ENCODE peak calls at places on chromosomes 4 and X, in seven cellular contexts. D, Q, G, A, E, R and N are unnamed samples.

GRCh38 chr4:143438710-143439109 is 74.8 kb upstream of the SMARCA5 start:
- DNase-seq in D (no peak), Q (peak), G (no peak), A (no peak), E (no peak), R (no peak), N (no peak)

GRCh38 chrX:96004386-96004785 is 680.3 kb upstream of the DIAPH2 start:
- DNase-seq in D (no peak), Q (no peak), G (no peak), A (no peak), E (peak), R (no peak), N (peak)

GRCh38 chr4:177448850-177449249 is 6.6 kb upstream of the AGA start:
- DNase-seq in D (no peak), Q (no peak), G (no peak), A (no peak), E (peak), R (no peak), N (peak)

GRCh38 chrX:107562482-107562881 is 65.8 kb upstream of the PRPS1 start:
- DNase-seq in D (no peak), Q (peak), G (no peak), A (no peak), E (peak), R (no peak), N (peak)

GRCh38 chr4:90028460-90028859 is 98.7 kb upstream of the CCSER1 start:
- DNase-seq in D (no peak), Q (no peak), G (no peak), A (no peak), E (no peak), R (no peak), N (no peak)

GRCh38 chr4:87144346-87144745 is 76.1 kb downstream of the KLHL8 start:
- DNase-seq in D (no peak), Q (no peak), G (no peak), A (no peak), E (no peak), R (no peak), N (no peak)

GRCh38 chr4:119314356-119314755 is 7.6 kb downstream of the FABP2 start:
- DNase-seq in D (no peak), Q (peak), G (no peak), A (no peak), E (peak), R (peak), N (peak)

GRCh38 chr4:82898322-82899243 is 2.0 kb upstream of the THAP9 start:
- DNase-seq in D (no peak), Q (peak), G (no peak), A (peak), E (peak), R (no peak), N (peak)

GRCh38 chr4:150418757-150419410 is 163.1 kb upstream of the MAB21L2 start:
- DNase-seq in D (no peak), Q (no peak), G (no peak), A (no peak), E (no peak), R (no peak), N (no peak)

GRCh38 chr4:153530284-153530995 is 64.3 kb downstream of the TMEM131L start:
- DNase-seq in D (peak), Q (no peak), G (no peak), A (no peak), E (no peak), R (no peak), N (no peak)

GRCh38 chrX:116204947-116205346 is 34.4 kb downstream of the AGTR2 start:
- DNase-seq in D (no peak), Q (no peak), G (no peak), A (no peak), E (peak), R (peak), N (no peak)

GRCh38 chr4:153113838-153114105 is 90.5 kb upstream of the TRIM2 start:
- DNase-seq in D (no peak), Q (no peak), G (no peak), A (no peak), E (no peak), R (no peak), N (no peak)

GRCh38 chr4:955931-956381 is 17.4 kb downstream of the DGKQ start:
- DNase-seq in D (no peak), Q (peak), G (no peak), A (no peak), E (no peak), R (no peak), N (no peak)

GRCh38 chrX:34778961-34779360 is 121.9 kb upstream of the TMEM47 start:
- DNase-seq in D (no peak), Q (no peak), G (no peak), A (no peak), E (peak), R (no peak), N (no peak)

GRCh38 chr4:163688856-163689255 is 194.4 kb downstream of the TMA16 start:
- DNase-seq in D (no peak), Q (no peak), G (no peak), A (no peak), E (no peak), R (no peak), N (no peak)

GRCh38 chrX:154592505-154592904 is 7.6 kb downstream of the CTAG1A start:
- DNase-seq in D (no peak), Q (no peak), G (no peak), A (no peak), E (no peak), R (no peak), N (no peak)

GRCh38 chrX:150841466-150842197 is 56.8 kb downstream of the CD99L2 start:
- DNase-seq in D (no peak), Q (no peak), G (no peak), A (no peak), E (peak), R (no peak), N (no peak)

GRCh38 chr4:142567199-142567598 is 278.9 kb downstream of the INPP4B start:
- DNase-seq in D (peak), Q (no peak), G (no peak), A (peak), E (no peak), R (no peak), N (no peak)